ENCODE peak calls at places on chromosomes 3 and 15, in five cellular contexts. One of them, this sample, is unnamed.

GRCh38 chr15:62112616-62113593 is 46.1 kb downstream of the C2CD4A start:
- DNase-seq in SK-N-SH: no peak
- DNase-seq in GM12878: no peak
- DNase-seq in K562: no peak
- DNase-seq in HepG2: peak
- DNase-seq in this sample: no peak

GRCh38 chr3:22372292-22372949 is 621.4 kb upstream of the ZNF385D start:
- DNase-seq in SK-N-SH: peak
- DNase-seq in GM12878: no peak
- DNase-seq in K562: no peak
- DNase-seq in HepG2: no peak
- DNase-seq in this sample: peak

GRCh38 chr3:29466442-29466841 is 185.6 kb downstream of the RBMS3 start:
- DNase-seq in SK-N-SH: no peak
- DNase-seq in GM12878: no peak
- DNase-seq in K562: no peak
- DNase-seq in HepG2: no peak
- DNase-seq in this sample: no peak

GRCh38 chr3:170330366-170330765 is 27.1 kb upstream of the SKIL start:
- DNase-seq in SK-N-SH: no peak
- DNase-seq in GM12878: no peak
- DNase-seq in K562: peak
- DNase-seq in HepG2: peak
- DNase-seq in this sample: no peak

GRCh38 chr3:57100046-57100695 is 39.7 kb downstream of the SPATA12 start:
- DNase-seq in SK-N-SH: peak
- DNase-seq in GM12878: peak
- DNase-seq in K562: peak
- DNase-seq in HepG2: peak
- DNase-seq in this sample: peak

GRCh38 chr3:10361375-10361774 is 40.5 kb upstream of the SEC13 start:
- DNase-seq in SK-N-SH: no peak
- DNase-seq in GM12878: no peak
- DNase-seq in K562: no peak
- DNase-seq in HepG2: no peak
- DNase-seq in this sample: no peak

GRCh38 chr3:123352134-123352554 is 96.7 kb downstream of the ADCY5 start:
- DNase-seq in SK-N-SH: no peak
- DNase-seq in GM12878: no peak
- DNase-seq in K562: no peak
- DNase-seq in HepG2: no peak
- DNase-seq in this sample: no peak

GRCh38 chr3:84962460-84962859 is 3.7 kb downstream of the CADM2 start:
- DNase-seq in SK-N-SH: no peak
- DNase-seq in GM12878: no peak
- DNase-seq in K562: no peak
- DNase-seq in HepG2: no peak
- DNase-seq in this sample: no peak

GRCh38 chr3:61371123-61371522 is 119.9 kb upstream of the FHIT start:
- DNase-seq in SK-N-SH: peak
- DNase-seq in GM12878: no peak
- DNase-seq in K562: peak
- DNase-seq in HepG2: peak
- DNase-seq in this sample: no peak

GRCh38 chr3:114886945-114887344 is 260.1 kb downstream of the ZBTB20 start:
- DNase-seq in SK-N-SH: no peak
- DNase-seq in GM12878: no peak
- DNase-seq in K562: no peak
- DNase-seq in HepG2: peak
- DNase-seq in this sample: no peak

GRCh38 chr3:128714887-128715496 is 11.0 kb upstream of the RAB7A start:
- DNase-seq in SK-N-SH: no peak
- DNase-seq in GM12878: no peak
- DNase-seq in K562: no peak
- DNase-seq in HepG2: no peak
- DNase-seq in this sample: no peak

GRCh38 chr3:50657407-50657806 is 17.3 kb upstream of the DOCK3 start:
- DNase-seq in SK-N-SH: no peak
- DNase-seq in GM12878: no peak
- DNase-seq in K562: no peak
- DNase-seq in HepG2: no peak
- DNase-seq in this sample: no peak

DNA sequence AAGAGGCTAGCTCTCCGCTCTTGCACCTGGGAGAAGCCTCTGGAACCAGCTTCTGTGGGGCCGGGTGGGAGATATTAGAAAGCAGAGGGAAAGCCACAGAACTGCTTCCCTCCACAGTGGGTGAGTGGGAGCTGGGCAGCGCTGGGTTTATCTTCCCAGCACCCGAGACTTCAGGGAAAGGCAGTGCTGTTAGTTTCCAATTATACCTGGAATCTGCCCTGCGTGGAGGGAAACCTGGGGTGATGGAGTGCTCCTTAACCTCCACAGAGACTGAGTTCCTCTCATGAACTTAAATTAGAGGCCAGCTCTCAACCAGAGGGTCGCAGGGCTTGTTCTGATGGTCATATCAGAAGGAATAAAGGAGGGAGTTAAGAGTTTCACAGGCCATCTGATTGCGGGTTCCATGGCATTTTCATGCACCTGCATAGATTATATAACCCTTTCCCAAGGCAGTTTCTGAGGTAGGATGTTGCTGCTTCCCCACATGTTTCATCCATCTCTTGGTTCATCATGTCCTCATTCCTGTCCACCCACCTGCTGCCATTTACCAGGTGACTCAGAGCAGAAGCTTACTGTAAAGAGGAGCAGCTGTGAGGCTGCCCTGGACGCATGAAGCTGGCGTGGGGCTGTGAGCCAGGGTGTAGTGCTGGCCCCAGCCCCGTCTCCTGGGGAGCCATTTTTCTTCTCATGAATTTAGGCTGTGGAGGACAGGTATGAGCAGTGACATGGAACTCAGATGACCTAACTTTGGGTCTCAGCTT is 42.5 kb downstream of the CA12 start:
- DNase-seq in SK-N-SH: no peak
- DNase-seq in GM12878: no peak
- DNase-seq in K562: no peak
- DNase-seq in HepG2: no peak
- DNase-seq in this sample: no peak
- TF ChIP-seq POLR2AphosphoS5 in SK-N-SH: no peak
- TF ChIP-seq POLR2AphosphoS5 in GM12878: no peak
- TF ChIP-seq POLR2AphosphoS5 in K562: no peak
- TF ChIP-seq POLR2AphosphoS5 in HepG2: no peak
- TF ChIP-seq POLR2AphosphoS5 in this sample: no peak

GRCh38 chr3:139534992-139535879 is 4.3 kb downstream of the RBP1 start:
- DNase-seq in SK-N-SH: peak
- DNase-seq in GM12878: no peak
- DNase-seq in K562: peak
- DNase-seq in HepG2: peak
- DNase-seq in this sample: no peak
- TF ChIP-seq USF2 in SK-N-SH: no peak
- TF ChIP-seq USF2 in GM12878: no peak
- TF ChIP-seq USF2 in K562: no peak
- TF ChIP-seq USF2 in HepG2: no peak
- TF ChIP-seq USF2 in this sample: no peak

GRCh38 chr15:88649286-88649733 is 10.5 kb downstream of the ISG20 start:
- DNase-seq in SK-N-SH: peak
- DNase-seq in GM12878: no peak
- DNase-seq in K562: no peak
- DNase-seq in HepG2: peak
- DNase-seq in this sample: no peak
- TF ChIP-seq POLR2AphosphoS5 in SK-N-SH: no peak
- TF ChIP-seq POLR2AphosphoS5 in GM12878: no peak
- TF ChIP-seq POLR2AphosphoS5 in K562: no peak
- TF ChIP-seq POLR2AphosphoS5 in HepG2: no peak
- TF ChIP-seq POLR2AphosphoS5 in this sample: no peak

DNA sequence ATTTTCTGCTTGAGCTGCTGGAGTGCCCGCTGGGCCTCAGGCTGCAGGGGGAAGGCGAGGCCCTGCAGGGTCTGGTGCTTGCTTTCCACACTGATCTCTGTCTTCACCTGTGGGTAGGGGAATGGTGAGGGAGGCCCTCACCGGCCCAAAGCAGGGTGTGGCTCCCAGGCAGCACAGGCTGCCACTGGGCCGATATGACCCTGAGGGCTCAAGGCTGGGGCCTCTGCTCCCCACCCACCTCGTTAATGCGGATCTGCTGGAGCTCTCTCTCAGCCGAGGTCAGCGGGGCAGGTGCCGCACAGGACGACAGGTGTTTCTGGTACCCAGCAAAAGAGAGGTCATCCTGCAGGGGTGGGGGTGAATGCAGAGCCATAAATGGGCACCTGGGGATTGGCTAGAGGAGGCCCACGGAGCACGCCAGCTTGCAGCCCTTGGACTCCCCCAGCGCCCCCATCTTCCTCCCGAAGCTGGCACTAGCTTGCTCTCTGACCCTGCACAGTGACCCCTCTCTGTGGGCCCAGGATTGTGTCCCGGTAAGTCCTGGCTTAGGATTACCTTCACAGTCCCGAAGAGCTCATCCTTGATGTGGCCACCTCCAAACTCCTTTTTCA is 5.5 kb upstream of the TLR9 start:
- DNase-seq in SK-N-SH: no peak
- DNase-seq in GM12878: no peak
- DNase-seq in K562: no peak
- DNase-seq in HepG2: no peak
- DNase-seq in this sample: no peak
- TF ChIP-seq USF2 in SK-N-SH: no peak
- TF ChIP-seq USF2 in GM12878: no peak
- TF ChIP-seq USF2 in K562: no peak
- TF ChIP-seq USF2 in HepG2: no peak
- TF ChIP-seq USF2 in this sample: no peak

DNA sequence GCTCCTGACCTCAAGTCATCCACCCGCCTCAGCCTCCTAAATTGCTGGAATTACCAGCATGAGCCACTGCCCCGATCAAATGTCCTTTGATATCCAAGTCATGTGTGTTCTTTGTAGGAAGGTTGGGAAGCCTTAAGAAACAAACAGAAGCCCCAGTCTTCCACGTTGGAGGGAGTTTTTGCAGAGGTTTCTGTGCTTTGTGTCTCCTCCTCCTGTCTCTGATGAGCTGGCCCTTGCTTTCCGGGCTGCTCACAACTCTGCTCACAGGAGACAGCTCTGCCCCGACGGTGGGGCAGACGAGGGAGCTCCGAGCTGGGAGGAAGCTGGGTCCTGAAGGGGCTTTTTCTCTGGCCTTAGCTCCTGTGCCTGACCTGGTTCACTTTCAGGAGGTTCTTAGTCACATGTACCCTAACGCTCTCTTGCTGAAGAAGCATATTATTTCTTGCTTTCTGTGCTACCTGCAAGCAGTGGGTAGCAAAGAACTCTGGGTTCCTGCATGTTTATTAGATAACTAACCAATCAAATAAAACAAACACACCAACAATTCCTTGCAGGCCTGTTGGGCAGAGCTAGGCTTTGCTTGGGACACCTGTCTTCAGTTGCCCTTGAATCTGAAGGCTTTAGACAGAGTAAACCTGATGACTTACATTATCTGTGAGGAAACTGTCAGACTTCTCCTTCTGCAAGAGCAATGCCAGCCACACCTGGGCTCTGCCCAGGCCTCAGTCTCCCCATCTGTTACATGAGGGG is 52.6 kb upstream of the SMAD6 start:
- DNase-seq in SK-N-SH: no peak
- DNase-seq in GM12878: no peak
- DNase-seq in K562: no peak
- DNase-seq in HepG2: no peak
- DNase-seq in this sample: no peak
- TF ChIP-seq POLR2AphosphoS5 in SK-N-SH: no peak
- TF ChIP-seq POLR2AphosphoS5 in GM12878: no peak
- TF ChIP-seq POLR2AphosphoS5 in K562: no peak
- TF ChIP-seq POLR2AphosphoS5 in HepG2: no peak
- TF ChIP-seq POLR2AphosphoS5 in this sample: no peak

DNA sequence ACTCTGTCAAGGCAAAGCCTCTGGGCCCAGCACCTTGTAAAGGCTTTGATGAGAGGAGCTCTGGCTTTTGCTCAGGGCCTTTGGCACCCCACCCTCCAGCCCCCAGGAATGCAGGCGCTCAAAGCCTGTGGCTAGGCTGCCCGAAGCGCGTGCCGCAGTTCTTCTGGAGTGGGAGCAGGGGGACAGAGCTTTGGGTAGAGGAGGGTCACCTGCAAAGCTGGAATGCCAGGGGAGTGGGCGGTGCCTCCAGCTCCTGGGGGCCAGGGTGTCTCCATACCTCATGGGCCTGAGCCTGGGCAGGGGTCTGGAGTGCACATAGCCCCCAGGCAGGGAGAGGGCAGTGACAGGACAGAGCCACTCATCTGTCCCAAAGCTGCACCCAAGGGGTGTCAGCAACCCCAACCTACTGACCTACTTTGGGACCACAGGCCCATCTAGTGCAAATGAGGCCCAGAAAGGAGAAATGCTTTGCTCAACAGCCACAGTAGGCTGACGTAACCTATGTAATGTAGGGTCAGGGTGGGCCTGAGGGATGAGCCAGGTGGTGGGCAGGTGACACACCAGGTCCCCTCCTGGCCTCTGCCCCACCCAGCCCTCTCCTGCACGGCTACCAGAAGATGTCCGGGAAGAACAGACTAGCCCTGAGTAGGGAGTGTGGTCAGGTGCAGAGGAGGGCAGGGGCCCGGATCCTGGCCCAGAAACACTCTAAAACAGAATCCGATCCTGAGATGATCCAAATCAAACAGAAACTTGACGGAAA is 2.2 kb upstream of the CALML4 start:
- DNase-seq in SK-N-SH: no peak
- DNase-seq in GM12878: no peak
- DNase-seq in K562: no peak
- DNase-seq in HepG2: no peak
- DNase-seq in this sample: no peak
- TF ChIP-seq USF2 in SK-N-SH: no peak
- TF ChIP-seq USF2 in GM12878: no peak
- TF ChIP-seq USF2 in K562: no peak
- TF ChIP-seq USF2 in HepG2: no peak
- TF ChIP-seq USF2 in this sample: no peak

DNA sequence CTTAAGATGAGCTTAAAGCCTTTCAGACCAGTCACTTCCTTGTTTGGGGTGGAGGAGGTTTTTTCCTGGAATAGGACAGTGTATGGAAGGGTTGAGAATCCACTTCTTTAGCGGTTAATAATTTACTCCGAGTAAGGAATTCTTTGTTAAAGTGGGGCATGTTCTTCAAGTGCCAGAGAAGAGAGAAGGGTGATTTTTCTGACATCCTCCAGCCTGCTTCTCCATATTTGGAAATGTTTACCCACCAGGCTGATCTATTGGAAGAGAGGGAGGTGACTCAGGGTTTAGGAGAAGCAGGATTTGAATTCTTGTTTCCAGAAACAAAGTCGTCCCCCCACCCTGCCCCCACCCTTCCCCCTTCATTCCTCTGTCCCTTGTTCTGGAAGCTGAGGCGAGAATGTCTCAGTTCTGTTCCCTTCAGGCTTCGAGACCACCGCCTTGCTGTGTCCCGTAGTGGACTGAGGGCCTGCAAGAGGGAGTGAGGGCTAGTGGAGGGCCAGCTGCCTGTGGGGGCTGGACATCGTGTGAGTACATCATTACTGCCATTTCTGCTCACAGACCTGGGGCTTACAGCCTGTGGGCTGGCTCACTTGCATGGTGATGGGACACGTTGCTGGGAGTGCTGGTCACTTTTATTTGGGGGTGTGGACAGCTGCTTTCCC is 58.5 kb downstream of the LPP start:
- DNase-seq in SK-N-SH: no peak
- DNase-seq in GM12878: no peak
- DNase-seq in K562: no peak
- DNase-seq in HepG2: peak
- DNase-seq in this sample: peak
- TF ChIP-seq POLR2AphosphoS5 in SK-N-SH: no peak
- TF ChIP-seq POLR2AphosphoS5 in GM12878: no peak
- TF ChIP-seq POLR2AphosphoS5 in K562: no peak
- TF ChIP-seq POLR2AphosphoS5 in HepG2: no peak
- TF ChIP-seq POLR2AphosphoS5 in this sample: no peak